ENCODE peak calls at places on chromosomes 13 and 19, in nine cellular contexts. T, I, O, S, Z, Y, U, M and L are unnamed samples.

GRCh38 chr13:22357132-22357531 is 686.3 kb downstream of the FGF9 start:
- DNase-seq in O (no peak), U (no peak), T (no peak), M (no peak), S (peak; percentile 47), I (no peak), Y (no peak), Z (no peak), L (no peak)

GRCh38 chr13:36530050-36530789 is 97.9 kb downstream of the CCNA1 start:
- DNase-seq in S (no peak), M (no peak), T (no peak), Y (no peak), Z (no peak), O (no peak), I (no peak), U (peak; percentile 82), L (peak; percentile 84)

GRCh38 chr19:13337181-13337580 is 169.1 kb downstream of the CACNA1A start:
- DNase-seq in Y (no peak), M (no peak), Z (no peak), O (no peak), S (no peak), U (no peak), T (no peak), I (no peak), L (no peak)

GRCh38 chr19:56253737-56254136 is 18.8 kb upstream of the EDDM13 start:
- DNase-seq in I (peak; percentile 15), T (no peak), O (peak; percentile 61), Z (no peak), M (peak; percentile 43), Y (peak; percentile 16), S (peak; percentile 57), U (no peak), L (peak; percentile 37)

GRCh38 chr13:110341445-110342247 is 34.6 kb downstream of the COL4A2 start:
- DNase-seq in I (no peak), Y (no peak), T (peak; percentile 80), M (no peak), Z (no peak), O (no peak), U (no peak), S (no peak), L (no peak)

GRCh38 chr13:41985788-41986508 is 25.0 kb upstream of the VWA8 start:
- DNase-seq in Z (no peak), T (no peak), S (peak; percentile 31), U (no peak), M (no peak), Y (peak; percentile 15), O (no peak), I (no peak), L (no peak)

GRCh38 chr13:41019027-41019487 is at the start of gene ELF1:
- DNase-seq in U (no peak), Z (no peak), Y (peak; percentile 77), S (peak; percentile 70), M (no peak), O (peak; percentile 77), T (peak; percentile 69), I (peak; percentile 40), L (peak; percentile 9)

GRCh38 chr19:46859637-46860124 is 1.1 kb upstream of the ARHGAP35 start:
- DNase-seq in I (peak; percentile 81), Z (no peak), T (no peak), S (no peak), Y (peak; percentile 74), U (no peak), M (peak; percentile 85), O (no peak), L (no peak)

GRCh38 chr13:105341256-105341655 is 1194.2 kb downstream of the EFNB2 start:
- DNase-seq in Y (no peak), O (no peak), M (no peak), I (no peak), S (no peak), U (no peak), Z (no peak), T (no peak), L (no peak)

GRCh38 chr13:113077953-113078894 is 27.4 kb upstream of the F7 start:
- DNase-seq in I (no peak), Z (no peak), T (no peak), O (no peak), Y (no peak), M (no peak), U (no peak), S (no peak), L (no peak)

GRCh38 chr19:11020982-11021759 is 60.3 kb downstream of the SMARCA4 start:
- DNase-seq in M (no peak), O (no peak), T (no peak), U (no peak), Y (no peak), S (no peak), I (no peak), Z (no peak), L (no peak)

GRCh38 chr19:8609210-8610040 is 1.1 kb downstream of the ADAMTS10 start:
- DNase-seq in Y (no peak), I (no peak), O (no peak), M (no peak), S (peak; percentile 71), T (peak; percentile 87), U (no peak), Z (peak; percentile 50), L (peak; percentile 32)

GRCh38 chr19:42397315-42398166 is 7.4 kb upstream of the CNFN start:
- DNase-seq in O (no peak), Z (no peak), I (no peak), M (no peak), U (no peak), Y (peak; percentile 62), S (no peak), T (no peak), L (no peak)

GRCh38 chr13:38530492-38530891 is 156.4 kb upstream of the FREM2 start:
- DNase-seq in S (peak; percentile 34), U (no peak), T (no peak), Z (no peak), I (no peak), O (no peak), Y (no peak), M (no peak), L (peak; percentile 3)

GRCh38 chr19:39200066-39200817 is 3.5 kb downstream of the NCCRP1 start:
- DNase-seq in U (no peak), Z (no peak), Y (no peak), M (no peak), T (no peak), I (no peak), S (no peak), O (no peak), L (no peak)

GRCh38 chr19:33048806-33049676 is 15.6 kb downstream of the RHPN2 start:
- DNase-seq in U (no peak), Z (no peak), I (no peak), Y (peak; percentile 37), O (no peak), S (no peak), T (no peak), M (no peak), L (no peak)

GRCh38 chr13:21218351-21219043 is 42.0 kb downstream of the MRPL57 start:
- DNase-seq in S (no peak), Y (no peak), I (no peak), T (no peak), Z (no peak), U (peak; percentile 57), M (no peak), O (peak; percentile 89), L (no peak)

GRCh38 chr19:6297202-6297601 is 17.4 kb upstream of the MLLT1 start:
- DNase-seq in T (no peak), Z (no peak), U (no peak), S (no peak), Y (no peak), M (no peak), I (no peak), O (peak; percentile 43), L (no peak)

GRCh38 chr13:26946675-26947342 is 186.2 kb upstream of the GPR12 start:
- DNase-seq in Y (peak; percentile 71), I (no peak), U (no peak), O (peak; percentile 16), S (peak; percentile 82), M (peak; percentile 9), T (no peak), Z (no peak), L (peak; percentile 28)

GRCh38 chr19:2970201-2970838 is 7.0 kb upstream of the TLE6 start:
- DNase-seq in S (no peak), T (no peak), M (no peak), O (no peak), Z (no peak), Y (no peak), U (no peak), I (no peak), L (no peak)

GRCh38 chr19:45908956-45909355 is 5.6 kb downstream of the NANOS2 start:
- DNase-seq in O (no peak), T (no peak), Y (no peak), S (peak; percentile 16), Z (no peak), I (no peak), M (no peak), U (no peak), L (no peak)

GRCh38 chr13:72886272-72887062 is 104.5 kb downstream of the PIBF1 start:
- DNase-seq in Y (no peak), I (no peak), U (no peak), T (no peak), O (no peak), M (no peak), S (peak; percentile 2), Z (no peak), L (no peak)

GRCh38 chr13:114019367-114019766 is 45.5 kb upstream of the C13orf46 start:
- DNase-seq in T (no peak), M (no peak), O (peak; percentile 26), I (no peak), Y (no peak), Z (no peak), U (no peak), S (peak; percentile 35), L (no peak)

GRCh38 chr19:31356587-31357314 is 7.5 kb upstream of the TSHZ3 start:
- DNase-seq in Y (no peak), U (no peak), I (no peak), M (no peak), O (no peak), Z (no peak), S (no peak), T (no peak), L (no peak)

GRCh38 chr19:45769821-45770191 is 754 bp upstream of the SIX5 start:
- DNase-seq in O (peak; percentile 44), M (peak; percentile 38), Y (peak; percentile 3), I (peak; percentile 48), U (no peak), Z (no peak), S (no peak), T (no peak), L (no peak)

GRCh38 chr19:34173145-34173956 is 1.0 kb downstream of the LSM14A start:
- DNase-seq in Y (peak; percentile 52), O (peak; percentile 37), U (peak; percentile 90), I (peak; percentile 21), S (peak; percentile 19), T (no peak), Z (peak; percentile 29), M (no peak), L (peak; percentile 12)

GRCh38 chr19:35409191-35409590 is 38.3 kb downstream of the GPR42 start:
- DNase-seq in S (no peak), O (no peak), I (no peak), T (no peak), Z (no peak), U (no peak), M (no peak), Y (no peak), L (no peak)

GRCh38 chr19:38975214-38975860 is at the start of gene FBXO17:
- DNase-seq in Y (peak; percentile 34), T (peak; percentile 75), I (peak; percentile 34), U (no peak), M (no peak), S (peak; percentile 72), O (no peak), Z (peak; percentile 39), L (no peak)

GRCh38 chr19:2477141-2477710 is 1.3 kb downstream of the GADD45B start:
- DNase-seq in S (no peak), Y (no peak), O (peak; percentile 47), Z (no peak), T (peak; percentile 81), I (no peak), U (no peak), M (no peak), L (no peak)